ENCODE peak calls at places on chromosome 20, in six cellular contexts. R, B, Q, H, A and J are unnamed samples.

GRCh38 chr20:2738734-2739398 is 46.3 kb downstream of the EBF4 start:
- DNase-seq in B (no peak), Q (no peak), H (no peak), R (no peak), A (no peak), J (no peak)

GRCh38 chr20:20289331-20289730 is 78.6 kb upstream of the INSM1 start:
- DNase-seq in R (no peak), H (no peak), A (no peak), B (no peak), Q (no peak), J (no peak)

GRCh38 chr20:59455392-59456341 is 148.7 kb upstream of the PHACTR3 start:
- DNase-seq in H (no peak), A (no peak), Q (peak), B (no peak), R (no peak), J (no peak)

GRCh38 chr20:59589051-59589450 is 15.3 kb upstream of the PHACTR3 start:
- DNase-seq in H (no peak), B (no peak), R (no peak), A (no peak), Q (no peak), J (no peak)

GRCh38 chr20:4324611-4325238 is 309.4 kb upstream of the RNF24 start:
- DNase-seq in A (no peak), R (no peak), Q (no peak), H (no peak), B (no peak), J (no peak)

GRCh38 chr20:6580486-6580885 is 187.0 kb upstream of the BMP2 start:
- DNase-seq in H (no peak), Q (peak), R (no peak), B (no peak), A (no peak), J (peak)

GRCh38 chr20:38260378-38261053 is at the start of gene KIAA1755:
- DNase-seq in B (no peak), R (no peak), Q (peak), A (no peak), H (no peak), J (peak)

GRCh38 chr20:35831983-35832382 is 60.2 kb downstream of the PHF20 start:
- DNase-seq in H (no peak), Q (no peak), B (no peak), R (no peak), A (no peak), J (no peak)

GRCh38 chr20:60055740-60056139 is 97.5 kb downstream of the CDH26 start:
- DNase-seq in R (peak), A (peak), Q (peak), H (no peak), B (peak), J (peak)

GRCh38 chr20:44717986-44718385 is 2.8 kb downstream of the CCN5 start:
- DNase-seq in Q (no peak), A (no peak), R (no peak), H (no peak), B (no peak), J (no peak)